ENCODE peak calls at places on chromosomes 1 and 21, in six cellular contexts. E is fibroblast of lung; J is DND-41; N is activated naive CD8-positive, alpha-beta T cell treated with anti-CD3 and anti-CD28 coated beads, Interleukin-2, amount 50 U/mL, for 16 hours; X is GM23248; U is A172. Q is an unnamed sample.

GRCh38 chr1:206803221-206803730 is 31.0 kb upstream of the IL10 start:
- DNase-seq in E (no peak), J (peak), N (peak), X (no peak), U (no peak), Q (no peak)

GRCh38 chr1:16621300-16621658 is 7.9 kb upstream of the NBPF1 start:
- DNase-seq in E (no peak), J (no peak), N (no peak), X (no peak), U (no peak), Q (no peak)

GRCh38 chr1:94831636-94832035 is 11.5 kb downstream of the SLC44A3 start:
- DNase-seq in E (no peak), J (no peak), N (no peak), X (no peak), U (no peak), Q (no peak)

GRCh38 chr1:111735858-111736544 is 3.2 kb downstream of the INKA2 start:
- DNase-seq in E (peak), J (no peak), N (no peak), X (no peak), U (no peak), Q (no peak)

GRCh38 chr1:162171078-162171477 is 101.6 kb downstream of the NOS1AP start:
- DNase-seq in E (no peak), J (no peak), N (no peak), X (peak), U (no peak), Q (no peak)

GRCh38 chr1:831522-831921 is 92.2 kb upstream of the SAMD11 start:
- DNase-seq in E (no peak), J (no peak), N (no peak), X (no peak), U (no peak), Q (no peak)

GRCh38 chr1:21932127-21932526 is 5.0 kb downstream of the HSPG2 start:
- DNase-seq in E (peak), J (no peak), N (no peak), X (peak), U (no peak), Q (no peak)

GRCh38 chr1:27966402-27967105 is 6.8 kb downstream of the XKR8 start:
- DNase-seq in E (no peak), J (no peak), N (no peak), X (no peak), U (peak), Q (no peak)

GRCh38 chr1:244730153-244730933 is 77.4 kb downstream of the DESI2 start:
- DNase-seq in E (peak), J (no peak), N (no peak), X (peak), U (no peak), Q (peak)

GRCh38 chr1:231163831-231164427 is 2.1 kb downstream of the TRIM67 start:
- DNase-seq in E (no peak), J (no peak), N (no peak), X (no peak), U (no peak), Q (no peak)

GRCh38 chr21:15063081-15063820 is 1.5 kb downstream of the NRIP1 start:
- DNase-seq in E (no peak), J (peak), N (no peak), X (peak), U (peak), Q (no peak)

GRCh38 chr1:235329139-235329808 is 904 bp downstream of the GGPS1 start:
- DNase-seq in E (no peak), J (peak), N (no peak), X (peak), U (peak), Q (peak)

GRCh38 chr1:1418464-1419362 is 2.4 kb downstream of the ANKRD65 start:
- DNase-seq in E (no peak), J (no peak), N (no peak), X (no peak), U (no peak), Q (no peak)

GRCh38 chr1:54606096-54606989 is 17.0 kb downstream of the FAM151A start:
- DNase-seq in E (no peak), J (no peak), N (no peak), X (no peak), U (no peak), Q (no peak)

GRCh38 chr1:171140466-171140865 is 44.6 kb upstream of the FMO2 start:
- DNase-seq in E (no peak), J (no peak), N (no peak), X (no peak), U (no peak), Q (no peak)

GRCh38 chr1:17439250-17440073 is at the start of gene RCC2:
- DNase-seq in E (peak), J (peak), N (peak), X (peak), U (no peak), Q (peak)

GRCh38 chr1:36846366-36846765 is 187.9 kb downstream of the GRIK3 start:
- DNase-seq in E (no peak), J (no peak), N (no peak), X (no peak), U (no peak), Q (no peak)

GRCh38 chr1:221611930-221612777 is 129.7 kb downstream of the DUSP10 start:
- DNase-seq in E (peak), J (no peak), N (no peak), X (peak), U (peak), Q (no peak)

GRCh38 chr1:192401832-192402231 is 85.0 kb downstream of the RGS21 start:
- DNase-seq in E (peak), J (no peak), N (no peak), X (peak), U (peak), Q (no peak)

GRCh38 chr21:42847726-42848125 is 31.6 kb downstream of the WDR4 start:
- DNase-seq in E (no peak), J (no peak), N (no peak), X (no peak), U (no peak), Q (no peak)